ENCODE peak calls at places on chromosomes 5 and 9, in nine cellular contexts. G, D, B, Q, H, X, F, C and M are unnamed samples.

GRCh38 chr5:3002230-3002629 is 250.8 kb upstream of the IRX2 start:
- DNase-seq in G (no peak), D (no peak), B (no peak), Q (no peak), H (no peak), X (no peak), F (no peak), C (no peak), M (no peak)

GRCh38 chr9:3528466-3528865 is 2.7 kb upstream of the RFX3 start:
- DNase-seq in G (no peak), D (no peak), B (no peak), Q (no peak), H (no peak), X (no peak), F (no peak), C (no peak), M (no peak)

GRCh38 chr5:113807384-113808053 is 294.0 kb downstream of the YTHDC2 start:
- DNase-seq in G (no peak), D (no peak), B (peak; percentile 23), Q (no peak), H (no peak), X (peak; percentile 37), F (no peak), C (no peak), M (no peak)

GRCh38 chr9:132424857-132425702 is 15.1 kb downstream of the CFAP77 start:
- DNase-seq in G (no peak), D (no peak), B (no peak), Q (no peak), H (no peak), X (no peak), F (no peak), C (no peak), M (no peak)

GRCh38 chr9:2286825-2287455 is 271.8 kb downstream of the SMARCA2 start:
- DNase-seq in G (no peak), D (no peak), B (no peak), Q (no peak), H (no peak), X (no peak), F (no peak), C (no peak), M (no peak)

GRCh38 chr5:76083555-76084495 is 642 bp downstream of the SV2C start:
- DNase-seq in G (no peak), D (no peak), B (no peak), Q (no peak), H (no peak), X (peak; percentile 2), F (no peak), C (no peak), M (no peak)

GRCh38 chr9:34430843-34431437 is 27.4 kb downstream of the FAM219A start:
- DNase-seq in G (peak; percentile 34), D (peak; percentile 68), B (peak; percentile 85), Q (no peak), H (peak; percentile 84), X (peak; percentile 86), F (peak; percentile 60), C (peak; percentile 19), M (peak; percentile 6)

GRCh38 chr5:579746-580366 is 32.3 kb upstream of the CEP72 start:
- DNase-seq in G (no peak), D (no peak), B (no peak), Q (no peak), H (no peak), X (no peak), F (no peak), C (no peak), M (no peak)

GRCh38 chr5:26945881-26946280 is 92.5 kb downstream of the CDH9 start:
- DNase-seq in G (no peak), D (peak; percentile 38), B (no peak), Q (no peak), H (no peak), X (no peak), F (no peak), C (no peak), M (no peak)

GRCh38 chr9:88642333-88642732 is 107.4 kb downstream of the NXNL2 start:
- DNase-seq in G (no peak), D (no peak), B (no peak), Q (no peak), H (no peak), X (no peak), F (no peak), C (no peak), M (no peak)

GRCh38 chr9:102185371-102185770 is 446.9 kb upstream of the GRIN3A start:
- DNase-seq in G (peak; percentile 62), D (no peak), B (no peak), Q (no peak), H (no peak), X (no peak), F (no peak), C (no peak), M (no peak)

GRCh38 chr5:73218552-73219171 is 45.7 kb downstream of the TMEM174 start:
- DNase-seq in G (no peak), D (no peak), B (peak; percentile 72), Q (no peak), H (no peak), X (peak; percentile 56), F (peak; percentile 39), C (no peak), M (no peak)

GRCh38 chr9:35723426-35723825 is 8.6 kb downstream of the TLN1 start:
- DNase-seq in G (no peak), D (no peak), B (no peak), Q (no peak), H (no peak), X (peak; percentile 26), F (no peak), C (no peak), M (no peak)

GRCh38 chr5:119313876-119314605 is 41.8 kb upstream of the TNFAIP8 start:
- DNase-seq in G (no peak), D (no peak), B (no peak), Q (no peak), H (no peak), X (no peak), F (no peak), C (no peak), M (no peak)

GRCh38 chr5:151862811-151863472 is 61.7 kb downstream of the GLRA1 start:
- DNase-seq in G (no peak), D (no peak), B (no peak), Q (no peak), H (no peak), X (no peak), F (no peak), C (no peak), M (no peak)

DNA sequence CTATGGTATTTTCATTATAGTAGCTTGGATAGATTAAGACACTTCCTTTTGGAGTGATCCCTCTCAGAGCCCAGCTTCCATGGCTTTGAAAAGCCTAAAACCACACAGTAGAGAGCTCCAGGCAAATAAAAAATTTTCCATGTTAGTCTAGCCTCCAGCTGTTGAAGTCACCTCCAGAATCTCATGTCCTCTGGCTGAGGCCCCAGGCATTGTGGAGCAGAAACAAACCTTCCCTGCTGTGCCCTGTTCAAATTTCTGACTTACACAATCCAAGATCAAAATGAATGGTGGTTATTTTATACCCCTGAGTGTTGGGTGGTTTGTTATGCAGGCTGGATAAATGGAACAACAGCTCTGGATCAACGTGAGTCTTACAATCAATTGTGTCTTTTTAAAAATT is 203.9 kb downstream of the ICE1 start:
- DNase-seq in G (no peak), D (no peak), B (no peak), Q (no peak), H (no peak), X (no peak), F (no peak), C (no peak), M (no peak)
- H3K27ac ChIP-seq in G (no peak overlapping the region), D (no peak overlapping the region), B (no peak overlapping the region), Q (no peak overlapping the region), H (no peak overlapping the region), X (no peak overlapping the region), F (no peak overlapping the region), C (no peak overlapping the region), M (no peak overlapping the region)

GRCh38 chr5:9712506-9713285 is 82.5 kb upstream of the TAS2R1 start:
- DNase-seq in G (no peak), D (peak; percentile 89), B (peak; percentile 98), Q (no peak), H (no peak), X (no peak), F (peak; percentile 90), C (no peak), M (no peak)
- H3K27ac ChIP-seq in G (no peak overlapping the region), D (peak overlapping the region; percentile 70), B (peak overlapping the region; percentile 91), Q (no peak overlapping the region), H (no peak overlapping the region), X (no peak overlapping the region), F (peak overlapping the region; percentile 84), C (no peak overlapping the region), M (no peak overlapping the region)

GRCh38 chr5:61966991-61967390 is 339.0 kb upstream of the KIF2A start:
- DNase-seq in G (no peak), D (no peak), B (no peak), Q (no peak), H (no peak), X (no peak), F (no peak), C (no peak), M (no peak)
- H3K27ac ChIP-seq in G (no peak overlapping the region), D (no peak overlapping the region), B (no peak overlapping the region), Q (no peak overlapping the region), H (no peak overlapping the region), X (no peak overlapping the region), F (no peak overlapping the region), C (no peak overlapping the region), M (no peak overlapping the region)

DNA sequence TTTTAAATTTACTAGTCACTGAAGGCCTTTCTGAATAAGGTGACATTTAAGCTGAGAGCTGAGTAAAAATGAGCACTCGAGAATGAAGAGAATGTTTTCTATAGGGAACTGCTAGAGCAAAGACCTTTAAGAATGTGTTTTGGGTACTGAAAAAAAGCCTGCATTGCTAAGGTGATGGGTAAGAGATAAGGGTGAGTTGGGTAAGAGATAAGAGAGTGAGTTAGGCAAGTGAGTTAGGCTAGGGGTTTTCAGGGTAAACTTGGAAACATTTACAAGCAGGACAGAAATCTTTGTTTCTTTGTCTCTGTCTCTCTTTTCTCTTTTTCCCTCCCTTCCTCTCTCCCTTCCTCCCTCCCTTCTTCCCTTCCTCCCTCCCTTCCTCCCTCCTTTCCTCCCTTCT is 5.6 kb downstream of the RAD23B start:
- DNase-seq in G (no peak), D (no peak), B (no peak), Q (no peak), H (no peak), X (peak; percentile 11), F (no peak), C (no peak), M (no peak)
- H3K27ac ChIP-seq in G (no peak overlapping the region), D (no peak overlapping the region), B (no peak overlapping the region), Q (no peak overlapping the region), H (no peak overlapping the region), X (no peak overlapping the region), F (no peak overlapping the region), C (no peak overlapping the region), M (no peak overlapping the region)

GRCh38 chr9:136713555-136713949 is 1.2 kb downstream of the DIPK1B start:
- DNase-seq in G (no peak), D (no peak), B (no peak), Q (no peak), H (peak; percentile 44), X (no peak), F (no peak), C (no peak), M (no peak)
- H3K27ac ChIP-seq in G (peak overlapping the region; percentile 45), D (no peak overlapping the region), B (no peak overlapping the region), Q (no peak overlapping the region), H (peak overlapping the region; percentile 85), X (no peak overlapping the region), F (no peak overlapping the region), C (peak overlapping the region; percentile 7), M (peak overlapping the region; percentile 18)

DNA sequence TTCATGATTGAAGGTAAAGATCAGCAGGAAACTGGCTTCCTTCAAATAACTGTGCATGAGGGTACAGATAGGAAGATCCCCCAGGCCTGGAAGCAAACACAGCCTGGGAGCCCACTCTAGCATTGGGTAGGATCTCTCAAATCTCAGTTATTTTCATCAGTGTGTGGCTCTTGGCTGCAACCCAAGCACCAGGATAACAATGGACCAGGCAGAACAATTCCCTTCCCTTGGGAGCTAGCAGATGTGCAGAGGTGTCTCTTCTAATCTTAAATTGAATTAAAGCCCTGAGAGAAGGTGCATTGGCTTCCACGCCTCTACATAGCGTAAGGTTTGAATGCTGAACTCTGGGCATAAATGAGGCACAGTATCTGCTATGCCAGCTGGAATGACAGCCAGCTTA is 957.4 kb downstream of the CDH12 start:
- DNase-seq in G (no peak), D (no peak), B (no peak), Q (no peak), H (no peak), X (no peak), F (no peak), C (no peak), M (no peak)
- H3K27ac ChIP-seq in G (no peak overlapping the region), D (no peak overlapping the region), B (no peak overlapping the region), Q (no peak overlapping the region), H (no peak overlapping the region), X (no peak overlapping the region), F (no peak overlapping the region), C (no peak overlapping the region), M (no peak overlapping the region)